ENCODE peak calls at places on chromosomes 5 and 9, in nine cellular contexts. One of them, this sample, is unnamed.

GRCh38 chr5:37871023-37871815 is 31.4 kb upstream of the GDNF start:
- DNase-seq in stomach: no peak
- DNase-seq in K562: no peak
- DNase-seq in suprapubic skin: no peak
- DNase-seq in H1: no peak
- DNase-seq in HepG2: no peak
- DNase-seq in SK-N-SH: no peak
- DNase-seq in breast epithelium: no peak
- DNase-seq in upper lobe of left lung: no peak
- DNase-seq in this sample: no peak

GRCh38 chr9:91045036-91045435 is 243.4 kb downstream of the SYK start:
- DNase-seq in HepG2: peak
- DNase-seq in breast epithelium: no peak
- DNase-seq in H1: peak
- DNase-seq in suprapubic skin: no peak
- DNase-seq in K562: no peak
- DNase-seq in stomach: no peak
- DNase-seq in upper lobe of left lung: no peak
- DNase-seq in SK-N-SH: no peak
- DNase-seq in this sample: no peak

GRCh38 chr9:133737071-133737773 is 930 bp downstream of the SARDH start:
- DNase-seq in suprapubic skin: no peak
- DNase-seq in breast epithelium: no peak
- DNase-seq in H1: no peak
- DNase-seq in K562: no peak
- DNase-seq in stomach: peak
- DNase-seq in HepG2: no peak
- DNase-seq in upper lobe of left lung: peak
- DNase-seq in SK-N-SH: peak
- DNase-seq in this sample: peak

GRCh38 chr9:34962530-34962929 is 4.4 kb downstream of the PHF24 start:
- DNase-seq in stomach: no peak
- DNase-seq in suprapubic skin: no peak
- DNase-seq in breast epithelium: no peak
- DNase-seq in K562: no peak
- DNase-seq in H1: no peak
- DNase-seq in HepG2: no peak
- DNase-seq in SK-N-SH: no peak
- DNase-seq in upper lobe of left lung: no peak
- DNase-seq in this sample: no peak

GRCh38 chr5:78157001-78157400 is 137.5 kb downstream of the AP3B1 start:
- DNase-seq in SK-N-SH: no peak
- DNase-seq in stomach: no peak
- DNase-seq in H1: no peak
- DNase-seq in upper lobe of left lung: no peak
- DNase-seq in breast epithelium: no peak
- DNase-seq in HepG2: no peak
- DNase-seq in suprapubic skin: no peak
- DNase-seq in K562: no peak
- DNase-seq in this sample: no peak

GRCh38 chr9:27558307-27558706 is 15.0 kb downstream of the C9orf72 start:
- DNase-seq in upper lobe of left lung: no peak
- DNase-seq in SK-N-SH: no peak
- DNase-seq in H1: no peak
- DNase-seq in suprapubic skin: no peak
- DNase-seq in HepG2: no peak
- DNase-seq in K562: no peak
- DNase-seq in breast epithelium: no peak
- DNase-seq in stomach: no peak
- DNase-seq in this sample: no peak

GRCh38 chr5:109452661-109453060 is 42.9 kb upstream of the PJA2 start:
- DNase-seq in breast epithelium: no peak
- DNase-seq in H1: no peak
- DNase-seq in suprapubic skin: no peak
- DNase-seq in K562: no peak
- DNase-seq in stomach: no peak
- DNase-seq in HepG2: no peak
- DNase-seq in upper lobe of left lung: no peak
- DNase-seq in SK-N-SH: no peak
- DNase-seq in this sample: no peak

GRCh38 chr9:1718836-1719235 is 296.3 kb upstream of the SMARCA2 start:
- DNase-seq in SK-N-SH: no peak
- DNase-seq in H1: no peak
- DNase-seq in K562: no peak
- DNase-seq in breast epithelium: no peak
- DNase-seq in stomach: no peak
- DNase-seq in HepG2: no peak
- DNase-seq in upper lobe of left lung: no peak
- DNase-seq in suprapubic skin: no peak
- DNase-seq in this sample: no peak

GRCh38 chr5:32600057-32600622 is 14.8 kb downstream of the SUB1 start:
- DNase-seq in SK-N-SH: no peak
- DNase-seq in K562: no peak
- DNase-seq in suprapubic skin: no peak
- DNase-seq in stomach: no peak
- DNase-seq in H1: no peak
- DNase-seq in breast epithelium: no peak
- DNase-seq in HepG2: no peak
- DNase-seq in upper lobe of left lung: no peak
- DNase-seq in this sample: no peak

DNA sequence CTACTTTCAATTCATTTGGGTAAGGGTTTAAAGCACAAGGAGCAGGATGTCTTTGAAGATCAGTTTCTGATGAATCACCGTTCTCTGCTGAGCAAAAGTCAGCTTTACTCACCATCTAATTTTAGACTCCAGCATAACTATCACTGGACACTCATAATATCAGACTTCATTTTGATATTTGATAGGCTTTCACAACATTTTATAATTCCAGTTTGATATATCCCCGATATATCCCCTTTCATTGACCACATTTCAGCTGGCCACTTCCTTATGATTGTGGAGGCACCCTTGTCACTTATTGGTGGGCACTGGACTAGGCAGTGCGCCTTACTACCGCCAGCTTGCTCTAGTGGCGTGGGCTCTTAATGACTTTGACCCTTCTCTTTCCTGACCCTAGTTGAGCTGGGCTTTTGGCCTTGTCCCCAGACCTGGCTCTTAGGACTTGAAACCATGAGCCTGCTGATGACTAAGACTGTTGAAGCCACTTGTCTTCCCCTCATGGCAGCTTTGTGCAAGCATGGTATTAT is 46.8 kb downstream of the CYSTM1 start:
- DNase-seq in H1: no peak
- DNase-seq in suprapubic skin: no peak
- DNase-seq in HepG2: no peak
- DNase-seq in breast epithelium: no peak
- DNase-seq in K562: no peak
- DNase-seq in SK-N-SH: no peak
- DNase-seq in stomach: no peak
- DNase-seq in upper lobe of left lung: no peak
- DNase-seq in this sample: no peak
- TF ChIP-seq POLR2AphosphoS5 in H1: no peak
- TF ChIP-seq POLR2AphosphoS5 in suprapubic skin: no peak
- TF ChIP-seq POLR2AphosphoS5 in HepG2: no peak
- TF ChIP-seq POLR2AphosphoS5 in breast epithelium: no peak
- TF ChIP-seq POLR2AphosphoS5 in K562: no peak
- TF ChIP-seq POLR2AphosphoS5 in SK-N-SH: peak
- TF ChIP-seq POLR2AphosphoS5 in stomach: no peak
- TF ChIP-seq POLR2AphosphoS5 in upper lobe of left lung: no peak
- TF ChIP-seq POLR2AphosphoS5 in this sample: no peak

DNA sequence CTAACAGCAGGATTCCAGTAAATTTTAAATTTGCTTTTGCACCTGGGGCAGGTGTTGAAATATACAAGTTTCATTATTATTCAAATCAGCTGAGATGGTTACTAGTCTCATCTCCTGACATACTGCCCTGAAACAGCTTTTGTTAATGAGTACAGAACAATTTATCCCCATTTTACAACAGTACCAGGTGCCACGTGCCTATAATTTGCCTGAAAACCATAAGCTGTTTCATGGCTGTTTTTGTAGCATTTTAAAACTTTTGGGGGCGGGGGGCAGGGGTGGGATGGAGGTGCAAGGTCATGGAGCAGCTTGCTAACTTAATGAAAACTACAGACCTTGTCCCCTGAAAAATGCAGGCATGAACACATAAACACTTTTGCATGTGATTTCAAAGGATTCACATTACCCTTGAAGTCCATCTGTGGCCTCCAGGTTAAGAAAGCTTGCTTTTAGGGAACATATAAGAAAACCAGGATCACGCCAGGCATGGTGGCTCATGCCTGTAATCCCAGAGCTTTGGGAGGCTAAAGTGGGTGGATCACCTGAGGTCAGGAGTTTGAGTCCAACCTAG is 42.1 kb downstream of the TIMD4 start:
- DNase-seq in SK-N-SH: no peak
- DNase-seq in K562: no peak
- DNase-seq in stomach: no peak
- DNase-seq in suprapubic skin: no peak
- DNase-seq in HepG2: no peak
- DNase-seq in upper lobe of left lung: no peak
- DNase-seq in H1: no peak
- DNase-seq in breast epithelium: no peak
- DNase-seq in this sample: no peak
- TF ChIP-seq POLR2AphosphoS5 in SK-N-SH: no peak
- TF ChIP-seq POLR2AphosphoS5 in K562: no peak
- TF ChIP-seq POLR2AphosphoS5 in stomach: no peak
- TF ChIP-seq POLR2AphosphoS5 in suprapubic skin: no peak
- TF ChIP-seq POLR2AphosphoS5 in HepG2: no peak
- TF ChIP-seq POLR2AphosphoS5 in upper lobe of left lung: no peak
- TF ChIP-seq POLR2AphosphoS5 in H1: no peak
- TF ChIP-seq POLR2AphosphoS5 in breast epithelium: no peak
- TF ChIP-seq POLR2AphosphoS5 in this sample: no peak

DNA sequence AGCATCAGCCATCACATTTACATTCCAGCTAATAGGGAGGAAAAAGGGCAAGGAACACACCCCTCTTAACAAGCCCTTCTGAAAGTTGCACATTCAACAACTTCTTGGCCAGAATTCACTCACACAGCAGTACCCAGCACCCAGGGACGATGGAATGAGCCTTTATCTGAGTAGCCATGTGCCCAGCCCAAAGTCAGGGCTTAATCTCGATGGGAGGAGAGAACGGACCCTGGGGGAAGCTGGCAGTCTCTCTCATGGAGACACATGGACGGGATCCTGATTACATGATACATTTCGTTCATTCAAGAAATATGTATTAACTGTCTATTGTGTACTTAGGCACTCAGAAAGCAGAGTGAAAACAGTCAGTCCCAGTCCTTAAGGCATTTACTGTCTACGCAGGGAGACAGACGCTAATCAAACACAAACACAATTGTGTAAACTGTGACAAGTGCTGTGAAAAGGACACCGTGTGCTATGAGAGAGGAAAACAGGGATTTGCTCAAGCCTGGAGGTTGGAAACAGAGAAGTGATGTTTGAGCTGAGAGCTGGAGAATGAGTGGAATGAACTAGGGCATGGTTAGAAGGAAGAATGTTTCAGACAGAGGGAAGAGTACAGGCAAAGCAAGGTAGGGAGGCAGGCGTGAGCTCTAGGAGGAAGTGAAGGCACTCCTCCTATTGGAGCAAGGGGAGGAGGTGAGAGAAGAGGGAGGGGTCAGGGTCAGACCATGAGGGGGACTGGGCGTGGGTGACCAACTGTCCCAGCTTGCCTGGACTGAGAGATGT is 7.4 kb downstream of the OTULINL start:
- DNase-seq in breast epithelium: no peak
- DNase-seq in stomach: no peak
- DNase-seq in HepG2: no peak
- DNase-seq in H1: no peak
- DNase-seq in upper lobe of left lung: no peak
- DNase-seq in suprapubic skin: no peak
- DNase-seq in SK-N-SH: no peak
- DNase-seq in K562: no peak
- DNase-seq in this sample: no peak
- TF ChIP-seq POLR2AphosphoS5 in breast epithelium: no peak
- TF ChIP-seq POLR2AphosphoS5 in stomach: peak
- TF ChIP-seq POLR2AphosphoS5 in HepG2: no peak
- TF ChIP-seq POLR2AphosphoS5 in H1: no peak
- TF ChIP-seq POLR2AphosphoS5 in upper lobe of left lung: peak
- TF ChIP-seq POLR2AphosphoS5 in suprapubic skin: no peak
- TF ChIP-seq POLR2AphosphoS5 in SK-N-SH: no peak
- TF ChIP-seq POLR2AphosphoS5 in K562: no peak
- TF ChIP-seq POLR2AphosphoS5 in this sample: no peak

DNA sequence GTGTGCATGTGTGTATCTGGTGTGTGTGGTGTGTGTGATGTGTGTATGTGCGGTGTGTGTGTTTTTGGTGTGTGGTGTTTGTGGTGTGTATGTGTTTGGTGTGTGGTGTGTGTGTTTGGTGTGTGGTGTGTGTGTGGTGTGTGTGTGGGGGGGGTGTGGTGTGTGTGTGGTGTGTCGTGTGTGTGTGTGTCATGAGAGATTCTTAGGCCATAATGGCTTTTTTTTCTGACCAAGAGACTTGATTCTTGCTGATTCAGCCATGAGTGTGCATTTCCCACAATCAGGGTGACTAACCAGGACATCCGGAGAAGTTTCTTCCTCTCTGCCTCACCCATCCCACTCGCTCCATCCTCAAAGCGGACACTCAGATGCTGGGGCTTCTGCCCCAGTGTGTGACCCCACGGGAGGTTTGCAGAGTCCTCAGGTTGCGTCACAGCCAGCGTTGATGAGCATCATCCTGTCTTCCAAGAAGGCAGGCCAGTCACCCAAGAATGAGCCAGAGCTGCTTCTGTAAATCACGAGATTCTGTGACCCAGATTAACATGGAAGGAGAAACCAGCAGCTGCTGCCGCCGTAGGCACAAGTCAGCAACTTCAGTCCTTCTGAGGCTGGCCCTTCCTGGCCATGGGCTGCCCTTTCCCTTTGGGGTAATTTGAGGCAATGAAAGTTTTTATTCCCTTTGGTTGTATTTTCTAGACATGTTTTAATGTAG is 12.5 kb upstream of the CTSL start:
- DNase-seq in suprapubic skin: peak
- DNase-seq in upper lobe of left lung: no peak
- DNase-seq in K562: peak
- DNase-seq in H1: no peak
- DNase-seq in SK-N-SH: no peak
- DNase-seq in HepG2: peak
- DNase-seq in stomach: peak
- DNase-seq in breast epithelium: no peak
- DNase-seq in this sample: peak
- TF ChIP-seq POLR2AphosphoS5 in suprapubic skin: peak
- TF ChIP-seq POLR2AphosphoS5 in upper lobe of left lung: peak
- TF ChIP-seq POLR2AphosphoS5 in K562: no peak
- TF ChIP-seq POLR2AphosphoS5 in H1: no peak
- TF ChIP-seq POLR2AphosphoS5 in SK-N-SH: peak
- TF ChIP-seq POLR2AphosphoS5 in HepG2: no peak
- TF ChIP-seq POLR2AphosphoS5 in stomach: peak
- TF ChIP-seq POLR2AphosphoS5 in breast epithelium: peak
- TF ChIP-seq POLR2AphosphoS5 in this sample: peak